ENCODE peak calls at places on chromosomes 4 and X, in seven cellular contexts. U is HepG2, Z is K562, K is GM12878, B is Panc1, D is upper lobe of left lung, T is HCT116. M is an unnamed sample. For H3K9me3, the result is how much of the 10 kb centered on the place peaks cover.

GRCh38 chr4:15690020-15690809 is 8.6 kb downstream of the FAM200B start:
- ATAC-seq in U (peak), Z (peak), K (no peak), B (peak), D (peak), T (peak), M (peak)

GRCh38 chrX:69100478-69100877 is 64.8 kb downstream of the PJA1 start:
- ATAC-seq in U (no peak), Z (no peak), K (no peak), B (no peak), D (no peak), T (no peak), M (no peak)

GRCh38 chr4:188246488-188246887 is 107.2 kb downstream of the TRIML1 start:
- ATAC-seq in U (no peak), Z (no peak), K (no peak), B (no peak), D (no peak), T (peak), M (no peak)

GRCh38 chr4:176999943-177000543 is 207.3 kb upstream of the VEGFC start:
- ATAC-seq in U (no peak), Z (no peak), K (no peak), B (peak), D (no peak), T (no peak), M (no peak)

GRCh38 chrX:72634321-72634720 is 61.7 kb upstream of the HDAC8 start:
- ATAC-seq in U (no peak), Z (no peak), K (no peak), B (no peak), D (no peak), T (no peak), M (peak)

GRCh38 chr4:113114884-113115283 is 65.4 kb downstream of the ANK2 start:
- ATAC-seq in U (no peak), Z (no peak), K (no peak), B (no peak), D (no peak), T (no peak), M (no peak)

GRCh38 chrX:40012039-40012799 is 85.5 kb downstream of the BCOR start:
- ATAC-seq in U (peak), Z (no peak), K (peak), B (peak), D (peak), T (no peak), M (no peak)

GRCh38 chrX:19539665-19540064 is 24.4 kb upstream of the MAP3K15 start:
- ATAC-seq in U (no peak), Z (no peak), K (no peak), B (no peak), D (no peak), T (no peak), M (no peak)

GRCh38 chrX:70029790-70030189 is 19.9 kb downstream of the AWAT2 start:
- ATAC-seq in U (no peak), Z (no peak), K (no peak), B (no peak), D (peak), T (no peak), M (no peak)

GRCh38 chr4:38820329-38821061 is 15.9 kb upstream of the TLR1 start:
- ATAC-seq in U (no peak), Z (no peak), K (peak), B (no peak), D (no peak), T (no peak), M (no peak)

GRCh38 chrX:103571121-103571520 is 14.2 kb upstream of the TCEAL4 start:
- ATAC-seq in U (no peak), Z (no peak), K (no peak), B (no peak), D (no peak), T (no peak), M (no peak)

GRCh38 chrX:139881572-139881971 is 51.3 kb downstream of the ATP11C start:
- ATAC-seq in U (no peak), Z (no peak), K (no peak), B (no peak), D (no peak), T (no peak), M (no peak)

GRCh38 chrX:68508799-68509198 is 9.9 kb downstream of the YIPF6 start:
- ATAC-seq in U (peak), Z (peak), K (peak), B (no peak), D (no peak), T (no peak), M (no peak)

GRCh38 chr4:114386637-114387233 is 211.9 kb upstream of the UGT8 start:
- ATAC-seq in U (peak), Z (peak), K (peak), B (no peak), D (peak), T (peak), M (no peak)

GRCh38 chr4:183142566-183143545 is 43.8 kb downstream of the WWC2 start:
- ATAC-seq in U (no peak), Z (peak), K (no peak), B (no peak), D (peak), T (no peak), M (peak)

GRCh38 chr4:88765729-88766128 is 68.1 kb upstream of the NAP1L5 start:
- ATAC-seq in U (no peak), Z (no peak), K (peak), B (no peak), D (peak), T (peak), M (peak)

GRCh38 chr4:74967324-74967723 is 34.4 kb downstream of the PARM1 start:
- ATAC-seq in U (no peak), Z (no peak), K (peak), B (no peak), D (no peak), T (no peak), M (no peak)

GRCh38 chr4:128709268-128709667 is 100.2 kb upstream of the JADE1 start:
- ATAC-seq in U (no peak), Z (no peak), K (no peak), B (no peak), D (no peak), T (no peak), M (no peak)

GRCh38 chr4:25088342-25088952 is 57.7 kb upstream of the LGI2 start:
- ATAC-seq in U (no peak), Z (peak), K (no peak), B (no peak), D (no peak), T (no peak), M (no peak)

GRCh38 chr4:78439328-78439727 is 112.2 kb upstream of the ANXA3 start:
- ATAC-seq in U (no peak), Z (no peak), K (no peak), B (no peak), D (no peak), T (no peak), M (no peak)
- TF ChIP-seq POLR2AphosphoS5 in U (no peak), Z (no peak), K (no peak), B (no peak), D (no peak), T (no peak), M (no peak)

GRCh38 chrX:151741606-151742005 is 7.1 kb downstream of the CNGA2 start:
- ATAC-seq in U (no peak), Z (no peak), K (no peak), B (no peak), D (no peak), T (no peak), M (no peak)

GRCh38 chrX:151736685-151737084 is 2.1 kb downstream of the CNGA2 start:
- ATAC-seq in U (no peak), Z (no peak), K (no peak), B (no peak), D (no peak), T (no peak), M (no peak)

GRCh38 chrX:151737494-151737893 is 2.9 kb downstream of the CNGA2 start:
- ATAC-seq in U (no peak), Z (no peak), K (no peak), B (no peak), D (no peak), T (no peak), M (no peak)

GRCh38 chrX:151735219-151735618 is 673 bp downstream of the CNGA2 start:
- ATAC-seq in U (no peak), Z (no peak), K (no peak), B (no peak), D (no peak), T (no peak), M (no peak)

DNA sequence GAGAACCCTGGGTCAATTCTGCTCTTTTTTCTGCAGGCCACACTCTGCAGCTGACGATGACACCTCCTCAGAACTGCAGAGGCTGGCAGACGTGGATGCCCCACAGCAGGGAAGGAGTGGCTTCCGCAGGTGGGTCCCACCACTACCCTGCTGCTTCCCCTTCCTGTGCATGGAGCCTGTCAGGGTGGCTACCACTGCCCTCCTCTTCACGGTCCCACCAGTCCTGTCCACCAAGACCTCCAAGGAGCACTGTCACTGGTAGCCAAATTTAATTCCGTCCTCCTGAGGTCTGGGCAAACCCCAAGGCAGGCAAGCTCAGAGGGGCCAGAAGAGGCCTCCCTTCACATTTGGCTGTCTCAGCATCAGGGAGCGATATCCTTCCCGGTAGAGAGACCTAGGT is 4.2 kb downstream of the CNGA2 start:
- ATAC-seq in U (no peak), Z (no peak), K (no peak), B (no peak), D (no peak), T (no peak), M (no peak)
- H3K9me3 ChIP-seq in U (under half), Z (under half), K (under half), B (under half), D (under half), T (under half), M (under half)

DNA sequence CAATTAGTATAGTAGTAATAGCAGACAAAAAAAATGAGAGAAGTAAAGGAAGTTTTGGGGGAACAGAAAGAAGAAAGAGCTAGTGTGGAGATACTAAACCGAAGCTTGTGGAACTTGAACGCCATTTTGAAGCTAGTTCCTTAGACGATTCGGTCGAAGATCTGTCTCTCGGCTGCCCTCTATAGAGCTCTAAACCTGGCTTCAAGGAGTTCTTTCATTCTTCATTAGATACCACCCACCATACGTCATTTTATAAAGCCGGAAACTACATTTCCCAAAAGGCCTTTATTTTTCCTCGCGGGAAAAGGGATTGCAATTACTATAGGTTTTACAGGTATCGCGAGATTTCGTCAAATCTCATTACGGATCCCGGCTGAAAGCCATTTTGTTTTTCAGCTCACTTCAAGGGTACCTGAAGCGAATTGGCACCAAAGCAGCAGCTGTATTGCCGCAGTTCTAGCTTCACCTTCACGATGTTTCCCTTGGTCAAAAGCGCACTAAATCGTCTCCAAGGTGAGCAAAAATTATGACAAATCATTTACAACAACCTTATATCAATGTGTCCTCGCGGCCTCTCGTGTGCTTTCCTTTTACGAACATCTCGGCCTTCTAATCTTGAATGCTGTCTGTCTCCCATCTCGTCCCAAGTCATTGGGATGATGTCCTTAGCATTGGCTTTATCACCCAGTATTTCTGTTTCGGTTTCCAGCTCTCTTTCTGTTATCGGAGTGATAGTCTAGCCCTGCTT is at the start of gene COX7B:
- ATAC-seq in U (peak), Z (peak), K (peak), B (peak), D (peak), T (peak), M (peak)
- TF ChIP-seq POLR2AphosphoS5 in U (peak), Z (peak), K (peak), B (peak), D (peak), T (peak), M (peak)

GRCh38 chrX:45540181-45540580 is 339.5 kb upstream of the DIPK2B start:
- ATAC-seq in U (no peak), Z (no peak), K (no peak), B (no peak), D (no peak), T (no peak), M (no peak)
- H3K9me3 ChIP-seq in U (under half), Z (under half), K (under half), B (under half), D (under half), T (under half), M (under half)

GRCh38 chr4:56469489-56470210 is 2.2 kb downstream of the SRP72 start:
- ATAC-seq in U (no peak), Z (no peak), K (no peak), B (no peak), D (no peak), T (no peak), M (no peak)

GRCh38 chr4:56467284-56468096 is at the start of gene SRP72:
- ATAC-seq in U (peak), Z (peak), K (peak), B (peak), D (peak), T (peak), M (peak)

GRCh38 chr4:56465599-56466295 is 1.7 kb upstream of the SRP72 start:
- ATAC-seq in U (peak), Z (peak), K (no peak), B (peak), D (no peak), T (peak), M (no peak)

GRCh38 chr4:56466910-56467283 is 520 bp upstream of the SRP72 start:
- ATAC-seq in U (peak), Z (no peak), K (no peak), B (no peak), D (no peak), T (no peak), M (no peak)

DNA sequence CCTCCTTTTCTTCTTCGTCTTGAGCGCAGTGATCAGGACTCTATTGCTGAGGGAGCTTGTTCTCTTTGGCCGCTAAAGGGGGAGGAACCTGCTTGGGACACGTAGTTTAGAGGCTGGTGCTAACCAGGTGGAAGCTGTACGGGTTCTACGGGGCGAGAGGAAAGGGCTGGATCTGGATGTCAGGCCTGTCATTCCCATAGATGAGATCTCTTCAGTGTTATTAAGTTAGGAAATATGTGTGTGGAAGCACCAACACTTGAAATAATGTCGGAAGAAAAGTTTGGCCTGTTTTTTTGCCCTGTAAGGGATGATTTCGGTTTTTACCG is 643 bp downstream of the SRP72 start:
- ATAC-seq in U (peak), Z (peak), K (peak), B (peak), D (peak), T (peak), M (peak)
- TF ChIP-seq POLR2AphosphoS5 in U (no peak), Z (peak), K (no peak), B (no peak), D (no peak), T (no peak), M (no peak)

GRCh38 chr4:98928505-98929340 is at the start of gene EIF4E:
- ATAC-seq in U (peak), Z (peak), K (peak), B (peak), D (peak), T (peak), M (peak)

GRCh38 chr4:98929341-98930267 is 671 bp upstream of the EIF4E start:
- ATAC-seq in U (peak), Z (peak), K (peak), B (peak), D (peak), T (peak), M (peak)

GRCh38 chr4:98928131-98928504 is 815 bp downstream of the EIF4E start:
- ATAC-seq in U (peak), Z (peak), K (peak), B (peak), D (peak), T (peak), M (peak)

GRCh38 chr4:98932539-98932938 is 3.6 kb upstream of the EIF4E start:
- ATAC-seq in U (no peak), Z (no peak), K (no peak), B (no peak), D (no peak), T (no peak), M (no peak)

GRCh38 chr4:98930311-98930865 is 1.5 kb upstream of the EIF4E start:
- ATAC-seq in U (no peak), Z (no peak), K (no peak), B (no peak), D (no peak), T (no peak), M (no peak)
- H3K9me3 ChIP-seq in U (under half), Z (under half), K (under half), B (under half), D (under half), T (under half), M (under half)

GRCh38 chrX:101391831-101392230 is 1.0 kb downstream of the RPL36A start:
- ATAC-seq in U (no peak), Z (no peak), K (no peak), B (no peak), D (no peak), T (no peak), M (no peak)

GRCh38 chrX:101393530-101394305 is 2.9 kb downstream of the RPL36A start:
- ATAC-seq in U (no peak), Z (no peak), K (no peak), B (no peak), D (no peak), T (no peak), M (no peak)

GRCh38 chrX:101395789-101396188 is 5.0 kb downstream of the RPL36A start:
- ATAC-seq in U (no peak), Z (peak), K (peak), B (no peak), D (no peak), T (no peak), M (peak)

GRCh38 chrX:101397779-101398178 is 7.0 kb downstream of the RPL36A start:
- ATAC-seq in U (peak), Z (peak), K (no peak), B (peak), D (no peak), T (peak), M (no peak)

GRCh38 chrX:101394372-101394771 is 3.6 kb downstream of the RPL36A start:
- ATAC-seq in U (no peak), Z (no peak), K (no peak), B (no peak), D (no peak), T (no peak), M (no peak)
- TF ChIP-seq POLR2AphosphoS5 in U (no peak), Z (no peak), K (peak), B (peak), D (no peak), T (no peak), M (no peak)

GRCh38 chr4:453267-453666 is 45.7 kb downstream of the ZNF721 start:
- ATAC-seq in U (no peak), Z (no peak), K (no peak), B (no peak), D (no peak), T (no peak), M (no peak)
- H3K9me3 ChIP-seq in U (half or more), Z (under half), K (half or more), B (half or more), D (half or more), T (under half), M (half or more)

M was measured in gastroesophageal sphincter.